ENCODE peak calls at places on chromosomes 11 and 22, in ten cellular contexts. X is CD4-positive, alpha-beta memory T cell; L is PC-3; Z is memory B cell; T is T-cell; V is midbrain; M is naive thymus-derived CD4-positive, alpha-beta T cell; H is activated naive CD8-positive, alpha-beta T cell treated with anti-CD3 and anti-CD28 coated beads for 36 hours; J is HCEC 1CT; S is kidney tubule cell. Q is an unnamed sample.

GRCh38 chr11:82722236-82722635 is 11.4 kb downstream of the FAM181B start:
- DNase-seq in X (no peak), L (no peak), Z (no peak), T (no peak), V (no peak), M (no peak), H (no peak), J (no peak), S (no peak), Q (no peak)

GRCh38 chr11:118401880-118402590 is 629 bp downstream of the ATP5MG start:
- DNase-seq in X (no peak), L (peak), Z (no peak), T (no peak), V (no peak), M (no peak), H (no peak), J (peak), S (peak), Q (peak)

GRCh38 chr22:44280665-44281188 is 32.0 kb downstream of the SHISAL1 start:
- DNase-seq in X (no peak), L (no peak), Z (no peak), T (no peak), V (no peak), M (no peak), H (no peak), J (no peak), S (no peak), Q (no peak)

GRCh38 chr11:7154881-7155344 is 66.1 kb downstream of the RBMXL2 start:
- DNase-seq in X (no peak), L (no peak), Z (no peak), T (no peak), V (no peak), M (no peak), H (no peak), J (peak), S (peak), Q (peak)

GRCh38 chr22:42994276-42994916 is 20.6 kb downstream of the PACSIN2 start:
- DNase-seq in X (no peak), L (no peak), Z (no peak), T (no peak), V (no peak), M (no peak), H (no peak), J (no peak), S (no peak), Q (no peak)

GRCh38 chr22:45045219-45045618 is 35.4 kb upstream of the PHF21B start:
- DNase-seq in X (no peak), L (no peak), Z (no peak), T (no peak), V (no peak), M (no peak), H (no peak), J (no peak), S (no peak), Q (no peak)

GRCh38 chr22:38755155-38755910 is 465 bp downstream of the SUN2 start:
- DNase-seq in X (peak), L (peak), Z (no peak), T (peak), V (peak), M (peak), H (peak), J (peak), S (peak), Q (peak)

GRCh38 chr11:75079546-75079945 is 17.1 kb downstream of the OR2AT4 start:
- DNase-seq in X (no peak), L (no peak), Z (no peak), T (no peak), V (no peak), M (no peak), H (no peak), J (no peak), S (no peak), Q (no peak)

GRCh38 chr11:129460714-129461113 is 85.1 kb downstream of the BARX2 start:
- DNase-seq in X (no peak), L (no peak), Z (no peak), T (no peak), V (no peak), M (no peak), H (no peak), J (no peak), S (no peak), Q (no peak)

GRCh38 chr11:128472128-128473110 is 114.9 kb downstream of the ETS1 start:
- DNase-seq in X (peak), L (peak), Z (no peak), T (no peak), V (no peak), M (no peak), H (peak), J (no peak), S (peak), Q (peak)

GRCh38 chr11:86116386-86116726 is 47.5 kb upstream of the PICALM start:
- DNase-seq in X (peak), L (peak), Z (no peak), T (no peak), V (no peak), M (no peak), H (peak), J (peak), S (peak), Q (peak)

GRCh38 chr11:117618956-117619355 is 178.1 kb downstream of the DSCAML1 start:
- DNase-seq in X (no peak), L (no peak), Z (no peak), T (no peak), V (no peak), M (no peak), H (no peak), J (no peak), S (no peak), Q (no peak)

GRCh38 chr11:41579546-41579945 is 120.1 kb upstream of the LRRC4C start:
- DNase-seq in X (no peak), L (no peak), Z (no peak), T (no peak), V (no peak), M (no peak), H (no peak), J (no peak), S (no peak), Q (no peak)

GRCh38 chr11:38136887-38137286 is 1538.9 kb upstream of the RAG2 start:
- DNase-seq in X (no peak), L (no peak), Z (no peak), T (no peak), V (no peak), M (no peak), H (no peak), J (no peak), S (no peak), Q (no peak)

GRCh38 chr11:15726221-15726746 is 611.6 kb downstream of the INSC start:
- DNase-seq in X (no peak), L (no peak), Z (no peak), T (no peak), V (no peak), M (no peak), H (no peak), J (no peak), S (no peak), Q (no peak)

GRCh38 chr11:36391062-36391461 is 95.0 kb downstream of the PRR5L start:
- DNase-seq in X (no peak), L (no peak), Z (peak), T (no peak), V (peak), M (no peak), H (peak), J (no peak), S (no peak), Q (no peak)

GRCh38 chr11:17496406-17496805 is 19.8 kb upstream of the ABCC8 start:
- DNase-seq in X (no peak), L (no peak), Z (no peak), T (no peak), V (no peak), M (no peak), H (no peak), J (no peak), S (no peak), Q (no peak)

Q was measured in EL.